ENCODE peak calls at places on chromosomes 13 and 19, in four cellular contexts. I is ascending aorta, O is left lung, B is psoas muscle. R is an unnamed sample.
A peak's percentile ranks its signal among the peaks of the same experiment; 100 is the strongest.

GRCh38 chr19:1183543-1184172 is 9.6 kb upstream of the SBNO2 start:
- DNase-seq in I (no peak), O (peak; percentile 66), B (peak; percentile 46), R (peak; percentile 92)

GRCh38 chr13:77829963-77830362 is 88.7 kb downstream of the EDNRB start:
- DNase-seq in I (no peak), O (no peak), B (no peak), R (no peak)

GRCh38 chr13:63088226-63088625 is 1672.6 kb upstream of the PCDH20 start:
- DNase-seq in B (no peak), I (no peak), O (no peak), R (no peak)

GRCh38 chr13:37481005-37481857 is 117.3 kb downstream of the POSTN start:
- DNase-seq in I (no peak), B (no peak), O (no peak), R (no peak)

GRCh38 chr13:52833261-52833660 is 15.2 kb downstream of the PCDH8 start:
- DNase-seq in O (no peak), B (no peak), I (no peak), R (no peak)

GRCh38 chr19:48918801-48919247 is 14.7 kb upstream of the DHDH start:
- DNase-seq in O (no peak), I (no peak), B (no peak), R (no peak)

GRCh38 chr19:18257503-18258470 is 16.5 kb downstream of the IQCN start:
- DNase-seq in I (no peak), B (no peak), O (no peak), R (no peak)

GRCh38 chr13:113820813-113821651 is 42.8 kb downstream of the GAS6 start:
- DNase-seq in I (peak; percentile 33), O (peak; percentile 67), B (peak; percentile 95), R (peak; percentile 89)

GRCh38 chr19:55075366-55075998 is at the start of gene EPS8L1:
- DNase-seq in B (no peak), O (peak; percentile 73), I (no peak), R (no peak)

GRCh38 chr13:57438072-57438471 is 193.5 kb upstream of the PCDH17 start:
- DNase-seq in O (no peak), B (no peak), I (no peak), R (no peak)

GRCh38 chr13:111516712-111517640 is 196.5 kb downstream of the TEX29 start:
- DNase-seq in B (no peak), I (no peak), O (no peak), R (peak; percentile 25)

GRCh38 chr13:39855236-39855635 is 199.8 kb downstream of the COG6 start:
- DNase-seq in I (no peak), O (no peak), B (no peak), R (no peak)

GRCh38 chr19:29040951-29041350 is 172.0 kb downstream of the UQCRFS1 start:
- DNase-seq in B (no peak), O (no peak), I (no peak), R (no peak)

GRCh38 chr19:29040291-29040690 is 172.7 kb downstream of the UQCRFS1 start:
- DNase-seq in I (no peak), B (peak; percentile 69), O (no peak), R (no peak)

GRCh38 chr19:29045708-29046107 is 167.2 kb downstream of the UQCRFS1 start:
- DNase-seq in I (no peak), B (no peak), O (no peak), R (no peak)

GRCh38 chr19:29042450-29042849 is 170.5 kb downstream of the UQCRFS1 start:
- DNase-seq in B (no peak), I (no peak), O (no peak), R (no peak)

DNA sequence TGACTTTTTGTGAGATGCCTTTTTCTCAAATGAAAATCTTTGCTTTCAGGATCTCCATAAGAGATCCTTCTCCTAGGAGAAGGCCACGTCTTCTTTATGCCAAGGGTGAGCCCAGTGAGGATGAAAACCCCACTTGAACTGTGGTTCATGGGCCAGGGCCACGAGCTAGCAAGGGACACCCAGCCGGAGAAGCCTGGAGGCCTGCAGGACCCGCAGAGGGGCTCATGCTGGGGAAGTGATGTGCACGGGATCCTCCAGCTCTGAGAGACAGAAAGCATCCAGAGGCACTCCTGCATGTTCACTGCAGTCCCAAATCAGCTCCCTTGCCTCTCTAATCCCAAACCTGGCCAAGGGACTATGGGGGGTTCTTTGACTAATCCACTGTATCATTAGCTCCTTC is 168.9 kb downstream of the UQCRFS1 start:
- DNase-seq in O (no peak), B (no peak), I (no peak), R (no peak)
- H3K9me3 ChIP-seq in O (peaks cover 4% of the 10 kb centered on the region), B (no peaks in the 10 kb centered on the region), I (no peaks in the 10 kb centered on the region), R (no peaks in the 10 kb centered on the region)

GRCh38 chr13:48353590-48353989 is 50.0 kb downstream of the RB1 start:
- DNase-seq in O (no peak), B (no peak), I (no peak), R (no peak)

GRCh38 chr13:48346583-48346982 is 43.0 kb downstream of the RB1 start:
- DNase-seq in O (no peak), B (no peak), I (no peak), R (no peak)

GRCh38 chr13:48344264-48344663 is 40.7 kb downstream of the RB1 start:
- DNase-seq in I (no peak), B (no peak), O (no peak), R (no peak)

DNA sequence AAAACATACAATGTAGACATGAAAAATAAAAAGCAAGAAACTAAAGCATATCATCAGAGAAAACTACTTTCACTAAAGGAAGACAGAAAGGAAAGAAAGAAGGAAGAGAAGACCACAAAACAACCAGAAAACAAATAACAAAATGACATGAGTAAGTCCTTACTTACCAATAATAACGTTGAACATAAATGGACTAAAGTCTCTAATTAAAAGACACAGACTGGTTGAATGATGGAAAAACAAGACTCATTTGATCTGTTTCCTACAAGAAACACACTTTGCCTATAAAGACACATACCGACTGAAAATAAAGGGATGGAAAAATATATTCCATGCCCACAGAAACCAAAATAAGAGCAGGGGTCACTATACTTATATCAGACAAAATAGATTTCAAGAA is 46.0 kb downstream of the RB1 start:
- DNase-seq in O (no peak), B (no peak), I (no peak), R (no peak)
- TF ChIP-seq CTCF in O (no peak), B (no peak), I (no peak), R (no peak)

GRCh38 chr13:41427700-41428099 is 29.6 kb upstream of the RGCC start:
- DNase-seq in O (no peak), I (no peak), B (no peak), R (no peak)

GRCh38 chr13:41426047-41426446 is 31.3 kb upstream of the RGCC start:
- DNase-seq in B (no peak), I (no peak), O (no peak), R (no peak)

GRCh38 chr13:41428155-41428554 is 29.2 kb upstream of the RGCC start:
- DNase-seq in I (no peak), B (no peak), O (no peak), R (no peak)
- H3K4me3 ChIP-seq in I (no peak overlapping the region), B (peak overlapping the region; percentile 39), O (peak overlapping the region; percentile 7), R (peak overlapping the region; percentile 7)

DNA sequence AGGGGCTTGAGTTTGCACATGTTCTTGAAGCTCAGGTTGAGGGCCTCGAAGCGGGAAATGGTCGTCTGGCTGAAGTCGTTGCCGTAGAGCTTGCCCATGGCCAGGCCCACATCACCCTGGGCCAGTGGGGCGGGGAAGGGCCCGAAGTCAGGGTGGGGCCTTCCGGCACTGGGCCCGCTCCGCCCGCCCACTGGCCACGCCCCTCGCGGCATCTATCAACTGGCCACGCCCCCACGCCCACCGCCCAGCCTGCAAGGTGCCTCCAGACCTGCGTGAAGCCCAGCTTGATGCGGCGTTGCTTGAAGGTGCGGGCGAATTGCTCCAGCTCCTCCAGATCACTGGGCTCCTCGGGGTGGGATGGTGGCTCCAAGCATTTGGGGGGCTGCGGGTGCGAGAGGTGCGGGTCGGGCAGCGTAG is 19.9 kb downstream of the ZNF574 start:
- DNase-seq in I (no peak), B (no peak), O (no peak), R (peak; percentile 64)
- H3K9me3 ChIP-seq in I (no peaks in the 10 kb centered on the region), B (no peaks in the 10 kb centered on the region), O (no peaks in the 10 kb centered on the region), R (no peaks in the 10 kb centered on the region)

GRCh38 chr19:58372311-58373133 is 8.3 kb downstream of the ZNF837 start:
- DNase-seq in B (no peak), O (no peak), I (no peak), R (no peak)
- TF ChIP-seq CTCF in B (no peak), O (no peak), I (no peak), R (no peak)

DNA sequence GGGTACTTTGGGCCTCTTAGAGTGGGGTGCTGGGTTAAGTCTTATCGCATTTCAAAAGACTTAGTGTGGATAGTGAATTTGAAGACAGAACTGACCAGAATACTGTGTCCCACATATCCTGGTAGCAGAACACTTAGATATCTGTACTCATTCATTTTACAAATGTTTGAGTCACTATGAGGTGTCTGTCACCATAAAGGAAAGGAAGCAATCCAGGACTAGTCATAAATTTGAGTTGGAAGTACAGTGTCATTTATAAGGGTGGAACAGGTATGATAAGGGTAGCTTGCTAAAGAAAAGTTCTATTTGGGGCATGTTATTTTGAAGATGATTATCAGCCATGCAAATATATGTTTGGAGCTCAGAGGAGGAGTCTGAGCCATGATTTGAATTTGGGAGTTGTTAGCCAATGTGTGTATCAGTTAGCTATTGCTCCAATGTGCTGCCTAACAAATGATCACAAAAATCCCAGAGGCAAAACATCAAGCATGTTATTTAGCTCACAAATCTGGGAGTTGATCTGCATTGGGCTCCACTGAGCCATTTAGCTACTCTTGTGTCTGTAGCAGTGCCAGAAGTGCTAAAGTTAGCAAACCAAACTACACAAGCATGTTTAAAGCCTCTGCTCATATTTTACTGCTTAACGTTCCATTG is 20.3 kb downstream of the ZNF699 start:
- DNase-seq in O (no peak), B (no peak), I (no peak), R (no peak)
- H3K4me3 ChIP-seq in O (no peak overlapping the region), B (no peak overlapping the region), I (no peak overlapping the region), R (no peak overlapping the region)

GRCh38 chr19:58243351-58243750 is 14.6 kb downstream of the ZNF544 start:
- DNase-seq in I (no peak), B (no peak), O (no peak), R (no peak)

GRCh38 chr19:58252102-58252685 is 23.5 kb downstream of the ZNF544 start:
- DNase-seq in O (no peak), B (no peak), I (no peak), R (no peak)

GRCh38 chr19:58248886-58249285 is 20.2 kb downstream of the ZNF544 start:
- DNase-seq in O (no peak), B (no peak), I (no peak), R (no peak)
- H3K9me3 ChIP-seq in O (peaks cover 100% of the 10 kb centered on the region), B (peaks cover 99% of the 10 kb centered on the region), I (peaks cover 94% of the 10 kb centered on the region), R (peaks cover 32% of the 10 kb centered on the region)

GRCh38 chr19:33780746-33781145 is 15.9 kb upstream of the KCTD15 start:
- DNase-seq in I (no peak), O (no peak), B (no peak), R (no peak)
- TF ChIP-seq CTCF in I (no peak), O (no peak), B (no peak), R (no peak)